ENCODE peak calls at places on chromosome 1, in seven cellular contexts. One of them, this sample, is unnamed.
A peak's percentile ranks its signal among the peaks of the same experiment; 100 is the strongest.

GRCh38 chr1:211589782-211590721 is 11.1 kb upstream of the SLC30A1 start:
- DNase-seq in stimulated activated CD4-positive, alpha-beta T cell treated with anti-CD3 and anti-CD28 coated beads, Interleukin-1b, Interleukin-23, amount 100 ng/mL, for 48 hours: no peak
- DNase-seq in CD8-positive, alpha-beta memory T cell: no peak
- DNase-seq in ecto neural progenitor cell: no peak
- DNase-seq in AG04449: no peak
- DNase-seq in neural progenitor cell: no peak
- DNase-seq in tibial nerve: peak; percentile 43
- DNase-seq in this sample: no peak

GRCh38 chr1:73593379-73593778 is 604.6 kb downstream of the LRRIQ3 start:
- DNase-seq in tibial nerve: no peak
- DNase-seq in AG04449: peak; percentile 2
- DNase-seq in CD8-positive, alpha-beta memory T cell: no peak
- DNase-seq in ecto neural progenitor cell: no peak
- DNase-seq in neural progenitor cell: no peak
- DNase-seq in stimulated activated CD4-positive, alpha-beta T cell treated with anti-CD3 and anti-CD28 coated beads, Interleukin-1b, Interleukin-23, amount 100 ng/mL, for 48 hours: no peak
- DNase-seq in this sample: no peak

GRCh38 chr1:224744521-224744920 is 128.4 kb downstream of the CNIH3 start:
- DNase-seq in tibial nerve: no peak
- DNase-seq in stimulated activated CD4-positive, alpha-beta T cell treated with anti-CD3 and anti-CD28 coated beads, Interleukin-1b, Interleukin-23, amount 100 ng/mL, for 48 hours: no peak
- DNase-seq in ecto neural progenitor cell: no peak
- DNase-seq in neural progenitor cell: no peak
- DNase-seq in AG04449: no peak
- DNase-seq in CD8-positive, alpha-beta memory T cell: no peak
- DNase-seq in this sample: no peak

GRCh38 chr1:173161510-173162221 is 45.5 kb downstream of the TNFSF4 start:
- DNase-seq in neural progenitor cell: no peak
- DNase-seq in stimulated activated CD4-positive, alpha-beta T cell treated with anti-CD3 and anti-CD28 coated beads, Interleukin-1b, Interleukin-23, amount 100 ng/mL, for 48 hours: no peak
- DNase-seq in ecto neural progenitor cell: no peak
- DNase-seq in tibial nerve: no peak
- DNase-seq in AG04449: peak; percentile 40
- DNase-seq in CD8-positive, alpha-beta memory T cell: no peak
- DNase-seq in this sample: no peak

GRCh38 chr1:42927920-42928505 is 30.7 kb downstream of the SLC2A1 start:
- DNase-seq in CD8-positive, alpha-beta memory T cell: no peak
- DNase-seq in tibial nerve: no peak
- DNase-seq in AG04449: no peak
- DNase-seq in stimulated activated CD4-positive, alpha-beta T cell treated with anti-CD3 and anti-CD28 coated beads, Interleukin-1b, Interleukin-23, amount 100 ng/mL, for 48 hours: no peak
- DNase-seq in ecto neural progenitor cell: no peak
- DNase-seq in neural progenitor cell: no peak
- DNase-seq in this sample: peak; percentile 29

GRCh38 chr1:223199094-223199647 is 56.1 kb upstream of the TLR5 start:
- DNase-seq in AG04449: no peak
- DNase-seq in tibial nerve: no peak
- DNase-seq in neural progenitor cell: peak; percentile 16
- DNase-seq in ecto neural progenitor cell: no peak
- DNase-seq in CD8-positive, alpha-beta memory T cell: no peak
- DNase-seq in stimulated activated CD4-positive, alpha-beta T cell treated with anti-CD3 and anti-CD28 coated beads, Interleukin-1b, Interleukin-23, amount 100 ng/mL, for 48 hours: no peak
- DNase-seq in this sample: no peak

GRCh38 chr1:12480748-12481362 is 137.2 kb downstream of the DHRS3 start:
- DNase-seq in neural progenitor cell: no peak
- DNase-seq in AG04449: peak; percentile 80
- DNase-seq in ecto neural progenitor cell: no peak
- DNase-seq in stimulated activated CD4-positive, alpha-beta T cell treated with anti-CD3 and anti-CD28 coated beads, Interleukin-1b, Interleukin-23, amount 100 ng/mL, for 48 hours: no peak
- DNase-seq in CD8-positive, alpha-beta memory T cell: no peak
- DNase-seq in tibial nerve: no peak
- DNase-seq in this sample: no peak

GRCh38 chr1:109892476-109893368 is 17.9 kb upstream of the CSF1 start:
- DNase-seq in neural progenitor cell: no peak
- DNase-seq in tibial nerve: no peak
- DNase-seq in CD8-positive, alpha-beta memory T cell: no peak
- DNase-seq in ecto neural progenitor cell: no peak
- DNase-seq in AG04449: no peak
- DNase-seq in stimulated activated CD4-positive, alpha-beta T cell treated with anti-CD3 and anti-CD28 coated beads, Interleukin-1b, Interleukin-23, amount 100 ng/mL, for 48 hours: no peak
- DNase-seq in this sample: peak; percentile 54

GRCh38 chr1:64898107-64898861 is 68.1 kb downstream of the JAK1 start:
- DNase-seq in CD8-positive, alpha-beta memory T cell: no peak
- DNase-seq in neural progenitor cell: no peak
- DNase-seq in AG04449: peak; percentile 88
- DNase-seq in tibial nerve: peak; percentile 70
- DNase-seq in stimulated activated CD4-positive, alpha-beta T cell treated with anti-CD3 and anti-CD28 coated beads, Interleukin-1b, Interleukin-23, amount 100 ng/mL, for 48 hours: peak; percentile 36
- DNase-seq in ecto neural progenitor cell: no peak
- DNase-seq in this sample: peak; percentile 31

GRCh38 chr1:182080040-182080439 is 18.5 kb upstream of the ZNF648 start:
- DNase-seq in CD8-positive, alpha-beta memory T cell: no peak
- DNase-seq in AG04449: no peak
- DNase-seq in stimulated activated CD4-positive, alpha-beta T cell treated with anti-CD3 and anti-CD28 coated beads, Interleukin-1b, Interleukin-23, amount 100 ng/mL, for 48 hours: no peak
- DNase-seq in tibial nerve: no peak
- DNase-seq in ecto neural progenitor cell: no peak
- DNase-seq in neural progenitor cell: no peak
- DNase-seq in this sample: no peak

GRCh38 chr1:6181347-6181770 is 1.2 kb upstream of the CHD5 start:
- DNase-seq in neural progenitor cell: peak; percentile 41
- DNase-seq in ecto neural progenitor cell: no peak
- DNase-seq in stimulated activated CD4-positive, alpha-beta T cell treated with anti-CD3 and anti-CD28 coated beads, Interleukin-1b, Interleukin-23, amount 100 ng/mL, for 48 hours: no peak
- DNase-seq in tibial nerve: no peak
- DNase-seq in CD8-positive, alpha-beta memory T cell: no peak
- DNase-seq in AG04449: no peak
- DNase-seq in this sample: peak; percentile 71

GRCh38 chr1:199743227-199743626 is 284.3 kb upstream of the NR5A2 start:
- DNase-seq in tibial nerve: no peak
- DNase-seq in stimulated activated CD4-positive, alpha-beta T cell treated with anti-CD3 and anti-CD28 coated beads, Interleukin-1b, Interleukin-23, amount 100 ng/mL, for 48 hours: no peak
- DNase-seq in CD8-positive, alpha-beta memory T cell: no peak
- DNase-seq in neural progenitor cell: no peak
- DNase-seq in ecto neural progenitor cell: no peak
- DNase-seq in AG04449: no peak
- DNase-seq in this sample: no peak

GRCh38 chr1:109792056-109792831 is 28.5 kb upstream of the EPS8L3 start:
- DNase-seq in neural progenitor cell: peak; percentile 80
- DNase-seq in AG04449: peak; percentile 77
- DNase-seq in tibial nerve: no peak
- DNase-seq in stimulated activated CD4-positive, alpha-beta T cell treated with anti-CD3 and anti-CD28 coated beads, Interleukin-1b, Interleukin-23, amount 100 ng/mL, for 48 hours: no peak
- DNase-seq in CD8-positive, alpha-beta memory T cell: no peak
- DNase-seq in ecto neural progenitor cell: peak; percentile 80
- DNase-seq in this sample: peak; percentile 82

GRCh38 chr1:67880056-67880601 is 46.9 kb upstream of the GNG12 start:
- DNase-seq in neural progenitor cell: no peak
- DNase-seq in AG04449: no peak
- DNase-seq in stimulated activated CD4-positive, alpha-beta T cell treated with anti-CD3 and anti-CD28 coated beads, Interleukin-1b, Interleukin-23, amount 100 ng/mL, for 48 hours: no peak
- DNase-seq in CD8-positive, alpha-beta memory T cell: no peak
- DNase-seq in tibial nerve: no peak
- DNase-seq in ecto neural progenitor cell: no peak
- DNase-seq in this sample: no peak

GRCh38 chr1:205443585-205444299 is 12.1 kb downstream of the BLACAT1 start:
- DNase-seq in AG04449: no peak
- DNase-seq in ecto neural progenitor cell: peak; percentile 47
- DNase-seq in stimulated activated CD4-positive, alpha-beta T cell treated with anti-CD3 and anti-CD28 coated beads, Interleukin-1b, Interleukin-23, amount 100 ng/mL, for 48 hours: no peak
- DNase-seq in tibial nerve: no peak
- DNase-seq in neural progenitor cell: no peak
- DNase-seq in CD8-positive, alpha-beta memory T cell: no peak
- DNase-seq in this sample: peak; percentile 50

GRCh38 chr1:220217383-220217988 is 54.8 kb downstream of the RAB3GAP2 start:
- DNase-seq in ecto neural progenitor cell: no peak
- DNase-seq in CD8-positive, alpha-beta memory T cell: no peak
- DNase-seq in AG04449: no peak
- DNase-seq in tibial nerve: no peak
- DNase-seq in neural progenitor cell: peak; percentile 16
- DNase-seq in stimulated activated CD4-positive, alpha-beta T cell treated with anti-CD3 and anti-CD28 coated beads, Interleukin-1b, Interleukin-23, amount 100 ng/mL, for 48 hours: no peak
- DNase-seq in this sample: no peak

GRCh38 chr1:151368745-151369610 is 3.5 kb downstream of the SELENBP1 start:
- DNase-seq in neural progenitor cell: no peak
- DNase-seq in AG04449: no peak
- DNase-seq in ecto neural progenitor cell: no peak
- DNase-seq in CD8-positive, alpha-beta memory T cell: no peak
- DNase-seq in stimulated activated CD4-positive, alpha-beta T cell treated with anti-CD3 and anti-CD28 coated beads, Interleukin-1b, Interleukin-23, amount 100 ng/mL, for 48 hours: no peak
- DNase-seq in tibial nerve: no peak
- DNase-seq in this sample: no peak

GRCh38 chr1:108036796-108037545 is 72.0 kb upstream of the VAV3 start:
- DNase-seq in tibial nerve: no peak
- DNase-seq in neural progenitor cell: no peak
- DNase-seq in CD8-positive, alpha-beta memory T cell: no peak
- DNase-seq in stimulated activated CD4-positive, alpha-beta T cell treated with anti-CD3 and anti-CD28 coated beads, Interleukin-1b, Interleukin-23, amount 100 ng/mL, for 48 hours: no peak
- DNase-seq in ecto neural progenitor cell: no peak
- DNase-seq in AG04449: no peak
- DNase-seq in this sample: no peak

GRCh38 chr1:201877877-201878339 is 10.8 kb upstream of the SHISA4 start:
- DNase-seq in CD8-positive, alpha-beta memory T cell: no peak
- DNase-seq in stimulated activated CD4-positive, alpha-beta T cell treated with anti-CD3 and anti-CD28 coated beads, Interleukin-1b, Interleukin-23, amount 100 ng/mL, for 48 hours: no peak
- DNase-seq in tibial nerve: no peak
- DNase-seq in neural progenitor cell: peak; percentile 60
- DNase-seq in AG04449: no peak
- DNase-seq in ecto neural progenitor cell: no peak
- DNase-seq in this sample: peak; percentile 61